ENCODE peak calls at places on chromosome 22, in six cellular contexts. One of them, this sample, is unnamed. For H4K20me1, the result is how much of the 10 kb centered on the place peaks cover.

GRCh38 chr22:37241351-37242142 is 2.5 kb downstream of the RAC2 start:
- DNase-seq in HCT116: no peak
- DNase-seq in K562: no peak
- DNase-seq in HepG2: no peak
- DNase-seq in H1: no peak
- DNase-seq in GM12878: no peak
- DNase-seq in this sample: no peak

GRCh38 chr22:44823806-44824205 is 71.4 kb downstream of the ARHGAP8 start:
- DNase-seq in HCT116: no peak
- DNase-seq in K562: no peak
- DNase-seq in HepG2: no peak
- DNase-seq in H1: no peak
- DNase-seq in GM12878: no peak
- DNase-seq in this sample: no peak

GRCh38 chr22:33781396-33781795 is 138.9 kb downstream of the LARGE1 start:
- DNase-seq in HCT116: no peak
- DNase-seq in K562: no peak
- DNase-seq in HepG2: no peak
- DNase-seq in H1: no peak
- DNase-seq in GM12878: no peak
- DNase-seq in this sample: no peak

GRCh38 chr22:31122532-31123291 is at the start of gene INPP5J:
- DNase-seq in HCT116: peak
- DNase-seq in K562: no peak
- DNase-seq in HepG2: peak
- DNase-seq in H1: no peak
- DNase-seq in GM12878: no peak
- DNase-seq in this sample: no peak

GRCh38 chr22:35678836-35679235 is 30.6 kb downstream of the APOL6 start:
- DNase-seq in HCT116: no peak
- DNase-seq in K562: no peak
- DNase-seq in HepG2: no peak
- DNase-seq in H1: no peak
- DNase-seq in GM12878: no peak
- DNase-seq in this sample: no peak

GRCh38 chr22:43226368-43226979 is 39.5 kb upstream of the TTLL12 start:
- DNase-seq in HCT116: no peak
- DNase-seq in K562: no peak
- DNase-seq in HepG2: peak
- DNase-seq in H1: peak
- DNase-seq in GM12878: no peak
- DNase-seq in this sample: no peak

GRCh38 chr22:48391171-48391711 is 1436.4 kb downstream of the BRD1 start:
- DNase-seq in HCT116: no peak
- DNase-seq in K562: no peak
- DNase-seq in HepG2: no peak
- DNase-seq in H1: peak
- DNase-seq in GM12878: no peak
- DNase-seq in this sample: no peak

GRCh38 chr22:48500481-48501230 is 1327.0 kb downstream of the BRD1 start:
- DNase-seq in HCT116: no peak
- DNase-seq in K562: no peak
- DNase-seq in HepG2: no peak
- DNase-seq in H1: no peak
- DNase-seq in GM12878: no peak
- DNase-seq in this sample: no peak

GRCh38 chr22:22397292-22397870 is 111.2 kb downstream of the ZNF280B start:
- DNase-seq in HCT116: peak
- DNase-seq in K562: peak
- DNase-seq in HepG2: peak
- DNase-seq in H1: no peak
- DNase-seq in GM12878: no peak
- DNase-seq in this sample: no peak

GRCh38 chr22:20137113-20137512 is 5.5 kb downstream of the ZDHHC8 start:
- DNase-seq in HCT116: no peak
- DNase-seq in K562: no peak
- DNase-seq in HepG2: no peak
- DNase-seq in H1: no peak
- DNase-seq in GM12878: no peak
- DNase-seq in this sample: no peak

GRCh38 chr22:48644997-48645396 is 1182.7 kb downstream of the BRD1 start:
- DNase-seq in HCT116: no peak
- DNase-seq in K562: no peak
- DNase-seq in HepG2: no peak
- DNase-seq in H1: no peak
- DNase-seq in GM12878: no peak
- DNase-seq in this sample: no peak

GRCh38 chr22:29081499-29082236 is 8.8 kb downstream of the KREMEN1 start:
- DNase-seq in HCT116: no peak
- DNase-seq in K562: no peak
- DNase-seq in HepG2: no peak
- DNase-seq in H1: no peak
- DNase-seq in GM12878: no peak
- DNase-seq in this sample: no peak

GRCh38 chr22:37065961-37066360 is 14.4 kb downstream of the KCTD17 start:
- DNase-seq in HCT116: no peak
- DNase-seq in K562: no peak
- DNase-seq in HepG2: no peak
- DNase-seq in H1: no peak
- DNase-seq in GM12878: no peak
- DNase-seq in this sample: no peak

GRCh38 chr22:19178065-19178658 is 374 bp downstream of the SLC25A1 start:
- DNase-seq in HCT116: no peak
- DNase-seq in K562: no peak
- DNase-seq in HepG2: peak
- DNase-seq in H1: peak
- DNase-seq in GM12878: no peak
- DNase-seq in this sample: peak

GRCh38 chr22:37343343-37343742 is 61.0 kb downstream of the CYTH4 start:
- DNase-seq in HCT116: no peak
- DNase-seq in K562: no peak
- DNase-seq in HepG2: no peak
- DNase-seq in H1: no peak
- DNase-seq in GM12878: no peak
- DNase-seq in this sample: no peak

GRCh38 chr22:29855611-29856181 is 17.6 kb upstream of the ASCC2 start:
- DNase-seq in HCT116: no peak
- DNase-seq in K562: no peak
- DNase-seq in HepG2: no peak
- DNase-seq in H1: no peak
- DNase-seq in GM12878: no peak
- DNase-seq in this sample: no peak

GRCh38 chr22:49204599-49205214 is 623.0 kb downstream of the BRD1 start:
- DNase-seq in HCT116: no peak
- DNase-seq in K562: no peak
- DNase-seq in HepG2: no peak
- DNase-seq in H1: peak
- DNase-seq in GM12878: no peak
- DNase-seq in this sample: no peak

DNA sequence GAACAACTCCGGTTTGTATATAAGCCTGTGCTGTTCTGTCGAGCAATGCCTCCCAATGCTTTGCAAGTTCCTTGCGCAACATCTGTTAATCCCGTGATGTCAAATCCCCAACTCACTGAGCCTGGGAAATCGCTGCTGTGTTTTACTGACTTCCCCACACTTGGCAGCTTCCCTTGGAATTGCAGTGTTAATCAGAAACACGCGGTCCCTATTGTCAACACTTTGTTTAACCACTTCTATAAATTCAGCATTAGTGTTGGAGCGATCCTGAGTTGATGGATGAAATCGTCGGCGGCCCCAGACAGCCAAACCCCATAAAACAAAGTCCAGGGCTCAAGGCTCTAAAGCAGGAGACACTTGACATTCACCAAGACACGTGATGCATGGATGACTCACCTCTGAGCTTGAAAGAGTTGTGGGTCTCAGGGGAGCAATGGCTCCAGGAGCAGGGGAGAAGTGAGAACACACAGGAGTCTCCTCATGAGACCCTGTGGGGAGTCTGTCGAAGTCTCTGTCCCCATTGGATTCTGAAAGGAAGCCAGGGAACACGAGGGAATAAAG is 555.3 kb downstream of the MIAT start:
- DNase-seq in HCT116: no peak
- DNase-seq in K562: peak
- DNase-seq in HepG2: no peak
- DNase-seq in H1: no peak
- DNase-seq in GM12878: no peak
- DNase-seq in this sample: peak
- TF ChIP-seq MAX in HCT116: no peak
- TF ChIP-seq MAX in K562: no peak
- TF ChIP-seq MAX in HepG2: no peak
- TF ChIP-seq MAX in H1: no peak
- TF ChIP-seq MAX in GM12878: no peak
- TF ChIP-seq MAX in this sample: peak

DNA sequence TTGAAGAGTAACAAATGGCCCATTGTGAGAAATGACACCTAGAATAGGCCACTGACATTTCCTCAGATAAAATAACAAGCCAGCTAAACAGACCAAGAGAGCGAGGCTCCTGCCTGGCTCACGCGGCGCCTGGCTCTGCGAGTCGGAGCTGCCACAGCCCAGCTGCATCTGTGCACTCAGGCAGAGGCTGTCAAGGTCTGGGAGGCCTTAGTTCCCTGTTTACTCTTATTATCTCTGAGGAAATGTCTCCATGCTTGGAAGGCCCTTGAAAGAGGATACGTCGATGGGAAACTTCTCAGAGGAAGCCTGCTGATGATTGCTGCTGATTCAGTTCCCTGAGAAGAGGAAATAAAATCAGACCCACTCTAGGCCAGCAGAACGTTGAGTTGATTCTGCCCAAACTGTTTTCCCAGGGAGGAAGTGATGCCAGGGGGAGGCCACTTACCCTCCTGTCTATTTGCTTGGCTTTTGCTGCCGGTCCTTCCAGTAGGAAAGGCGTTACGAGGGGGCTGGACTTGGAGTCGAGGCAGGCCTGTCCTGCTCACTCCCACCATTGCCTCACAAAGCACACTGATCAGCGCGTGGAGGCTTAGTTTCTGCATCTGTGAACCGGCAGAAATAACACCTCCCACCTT is 208.8 kb downstream of the TBC1D22A start:
- DNase-seq in HCT116: no peak
- DNase-seq in K562: no peak
- DNase-seq in HepG2: no peak
- DNase-seq in H1: no peak
- DNase-seq in GM12878: no peak
- DNase-seq in this sample: peak
- H4K20me1 ChIP-seq in HCT116: under half
- H4K20me1 ChIP-seq in K562: under half
- H4K20me1 ChIP-seq in HepG2: under half
- H4K20me1 ChIP-seq in H1: under half
- H4K20me1 ChIP-seq in GM12878: under half
- H4K20me1 ChIP-seq in this sample: under half

GRCh38 chr22:41912338-41913039 is 2.4 kb downstream of the SHISA8 start:
- DNase-seq in HCT116: no peak
- DNase-seq in K562: no peak
- DNase-seq in HepG2: no peak
- DNase-seq in H1: no peak
- DNase-seq in GM12878: no peak
- DNase-seq in this sample: no peak

GRCh38 chr22:41913842-41914534 is 886 bp downstream of the SHISA8 start:
- DNase-seq in HCT116: no peak
- DNase-seq in K562: no peak
- DNase-seq in HepG2: no peak
- DNase-seq in H1: no peak
- DNase-seq in GM12878: no peak
- DNase-seq in this sample: no peak

GRCh38 chr22:41914611-41915034 is 251 bp downstream of the SHISA8 start:
- DNase-seq in HCT116: no peak
- DNase-seq in K562: no peak
- DNase-seq in HepG2: no peak
- DNase-seq in H1: no peak
- DNase-seq in GM12878: no peak
- DNase-seq in this sample: no peak

GRCh38 chr22:41911292-41911611 is 3.6 kb downstream of the SHISA8 start:
- DNase-seq in HCT116: no peak
- DNase-seq in K562: no peak
- DNase-seq in HepG2: no peak
- DNase-seq in H1: no peak
- DNase-seq in GM12878: no peak
- DNase-seq in this sample: no peak

DNA sequence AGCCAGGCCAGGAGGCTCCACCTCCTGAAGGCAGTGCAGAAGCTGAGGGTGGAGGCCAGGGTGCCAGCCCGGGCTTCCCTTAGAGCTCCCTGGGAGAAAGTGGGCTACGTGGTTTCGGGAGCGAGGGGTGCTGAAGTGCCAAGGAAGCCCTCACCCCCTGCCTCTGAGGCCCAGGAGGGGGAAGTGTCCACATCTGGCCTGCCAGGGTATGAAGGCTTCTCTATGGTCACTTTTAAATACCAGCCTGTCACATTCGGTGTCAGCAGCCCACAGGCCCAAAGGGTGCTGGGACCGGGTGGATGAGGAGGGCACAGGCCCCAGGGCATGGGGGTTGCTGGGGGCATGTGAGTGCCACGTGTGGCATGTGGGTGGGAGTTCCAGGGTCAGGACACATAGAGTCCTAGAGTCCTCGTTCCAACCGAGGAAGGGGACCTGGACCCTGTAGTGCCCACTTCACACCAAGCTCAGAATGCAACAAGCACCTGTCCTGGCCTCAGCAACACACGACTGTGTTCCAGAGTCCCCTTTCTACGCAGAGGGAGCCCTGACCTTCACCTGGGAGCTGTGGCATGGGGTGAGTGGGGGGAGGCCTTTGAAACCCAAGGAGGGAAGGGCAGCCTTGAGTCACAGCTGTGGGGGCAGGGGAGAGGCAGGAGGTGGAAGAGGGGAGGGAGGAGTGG is 1.7 kb downstream of the SHISA8 start:
- DNase-seq in HCT116: no peak
- DNase-seq in K562: no peak
- DNase-seq in HepG2: no peak
- DNase-seq in H1: no peak
- DNase-seq in GM12878: no peak
- DNase-seq in this sample: no peak
- TF ChIP-seq EZH2 in HCT116: no peak
- TF ChIP-seq EZH2 in K562: no peak
- TF ChIP-seq EZH2 in HepG2: peak
- TF ChIP-seq EZH2 in H1: no peak
- TF ChIP-seq EZH2 in GM12878: no peak
- TF ChIP-seq EZH2 in this sample: no peak

DNA sequence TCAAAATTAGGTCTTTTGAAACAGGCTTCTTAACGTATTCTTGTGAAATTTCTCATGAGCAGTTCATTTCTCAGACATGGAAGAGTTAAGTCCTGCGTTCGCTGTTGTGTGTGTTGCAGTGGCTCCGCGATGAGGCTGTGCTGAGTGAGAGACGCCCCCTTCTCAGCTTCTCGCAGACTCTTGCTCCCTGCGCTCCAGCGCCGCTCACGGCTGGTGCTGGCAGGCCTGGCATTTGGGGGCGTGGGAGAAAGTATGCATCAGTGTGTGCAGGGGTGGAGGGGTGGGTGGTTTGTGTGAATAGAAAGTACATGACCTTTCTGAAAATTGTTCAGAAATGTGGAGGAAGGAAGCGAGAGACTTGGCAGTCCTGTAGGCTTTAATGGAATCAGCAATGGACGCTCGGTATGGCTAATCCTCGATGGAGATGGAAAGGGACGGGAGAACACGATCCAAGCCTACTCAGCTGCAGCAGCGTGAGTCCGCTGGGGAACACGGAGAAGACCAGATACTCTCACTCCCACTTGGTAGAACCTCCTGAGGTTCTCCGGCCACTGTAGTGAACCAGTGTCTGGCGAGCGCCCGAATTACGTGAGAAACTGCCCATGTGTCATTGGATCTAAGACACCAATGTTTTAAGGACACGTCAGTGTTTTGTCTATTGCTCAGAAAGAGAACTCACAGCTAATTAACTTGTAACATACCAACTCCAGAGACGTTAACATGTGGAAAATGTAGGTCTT is 5.9 kb downstream of the TAB1 start:
- DNase-seq in HCT116: no peak
- DNase-seq in K562: no peak
- DNase-seq in HepG2: no peak
- DNase-seq in H1: no peak
- DNase-seq in GM12878: no peak
- DNase-seq in this sample: peak
- TF ChIP-seq MAX in HCT116: no peak
- TF ChIP-seq MAX in K562: no peak
- TF ChIP-seq MAX in HepG2: no peak
- TF ChIP-seq MAX in H1: no peak
- TF ChIP-seq MAX in GM12878: no peak
- TF ChIP-seq MAX in this sample: no peak